ENCODE peak calls at places on chromosome X, in nine cellular contexts. J, T, P, N, U, D, I, H and E are unnamed samples.

GRCh38 chrX:105483011-105483410 is 262.5 kb upstream of the TEX13A start:
- DNase-seq in J (no peak), T (no peak), P (no peak), N (peak), U (no peak), D (peak), I (no peak), H (no peak), E (no peak)

GRCh38 chrX:68186552-68187262 is 246.6 kb downstream of the OPHN1 start:
- DNase-seq in J (no peak), T (no peak), P (no peak), N (no peak), U (no peak), D (peak), I (no peak), H (no peak), E (no peak)

GRCh38 chrX:154458116-154458953 is at the start of gene PLXNA3:
- DNase-seq in J (peak), T (peak), P (peak), N (no peak), U (no peak), D (peak), I (peak), H (peak), E (no peak)

GRCh38 chrX:132877954-132878536 is 80.4 kb downstream of the HS6ST2 start:
- DNase-seq in J (peak), T (no peak), P (no peak), N (no peak), U (no peak), D (no peak), I (no peak), H (no peak), E (no peak)

GRCh38 chrX:136907626-136908025 is 27.1 kb upstream of the RBMX start:
- DNase-seq in J (no peak), T (peak), P (no peak), N (no peak), U (no peak), D (no peak), I (no peak), H (no peak), E (no peak)

GRCh38 chrX:130120321-130120731 is 10.0 kb upstream of the ELF4 start:
- DNase-seq in J (no peak), T (peak), P (peak), N (no peak), U (no peak), D (no peak), I (no peak), H (no peak), E (no peak)

GRCh38 chrX:110287605-110288004 is 30.3 kb downstream of the AMMECR1 start:
- DNase-seq in J (no peak), T (no peak), P (no peak), N (peak), U (no peak), D (no peak), I (no peak), H (no peak), E (no peak)

GRCh38 chrX:2388669-2389068 is 112.1 kb downstream of the DHRSX start:
- DNase-seq in J (no peak), T (no peak), P (no peak), N (no peak), U (no peak), D (no peak), I (no peak), H (no peak), E (no peak)

GRCh38 chrX:132532955-132533354 is 44.1 kb upstream of the MBNL3 start:
- DNase-seq in J (no peak), T (no peak), P (no peak), N (peak), U (no peak), D (peak), I (no peak), H (no peak), E (no peak)

GRCh38 chrX:42704454-42704853 is 73.5 kb downstream of the PPP1R2C start:
- DNase-seq in J (no peak), T (no peak), P (no peak), N (peak), U (no peak), D (peak), I (no peak), H (no peak), E (no peak)

GRCh38 chrX:38214551-38214950 is 6.1 kb downstream of the SRPX start:
- DNase-seq in J (no peak), T (no peak), P (no peak), N (no peak), U (no peak), D (peak), I (no peak), H (no peak), E (no peak)